ENCODE peak calls at places on chromosomes 3 and 15, in nine cellular contexts. O is GM04504; J is CD4-positive, alpha-beta memory T cell; K is neural progenitor cell; X is GF-D8; H is central memory CD4-positive, alpha-beta T cell; W is WERI-Rb-1; A is GM06990; N is SW 1271. Z is an unnamed sample.

GRCh38 chr15:56243774-56244236 is at the start of gene RFX7:
- DNase-seq in X (no peak), O (peak; percentile 42), H (peak; percentile 81), W (peak; percentile 83), A (peak; percentile 87), J (peak; percentile 82), K (peak; percentile 95), N (peak; percentile 68), Z (peak; percentile 83)

GRCh38 chr3:12194669-12195161 is 36.0 kb upstream of the TIMP4 start:
- DNase-seq in J (no peak), A (peak; percentile 75), X (no peak), W (peak; percentile 20), H (no peak), N (no peak), O (no peak), K (no peak), Z (no peak)

GRCh38 chr3:184262166-184262926 is 993 bp upstream of the CAMK2N2 start:
- DNase-seq in O (no peak), A (no peak), W (peak; percentile 53), X (no peak), N (no peak), J (peak; percentile 23), K (peak; percentile 49), H (peak; percentile 16), Z (peak; percentile 50)

GRCh38 chr3:179451335-179452165 is at the start of gene GNB4:
- DNase-seq in W (peak; percentile 83), K (peak; percentile 91), X (peak; percentile 84), N (peak; percentile 79), H (peak; percentile 24), J (peak; percentile 42), A (peak; percentile 72), O (peak; percentile 62), Z (peak; percentile 80)

GRCh38 chr3:128709506-128710210 is 16.3 kb upstream of the RAB7A start:
- DNase-seq in H (no peak), W (no peak), O (no peak), A (no peak), K (no peak), N (no peak), J (no peak), X (no peak), Z (no peak)

GRCh38 chr15:89221543-89221942 is at the start of gene RLBP1:
- DNase-seq in W (no peak), J (no peak), A (no peak), O (no peak), K (peak; percentile 79), N (no peak), X (no peak), H (no peak), Z (no peak)

GRCh38 chr3:61736506-61736905 is 175.1 kb downstream of the PTPRG start:
- DNase-seq in W (no peak), O (no peak), N (no peak), J (no peak), K (no peak), A (no peak), H (no peak), X (no peak), Z (no peak)

GRCh38 chr15:95247068-95247984 is 1016.0 kb downstream of the MCTP2 start:
- DNase-seq in O (peak; percentile 76), K (no peak), W (no peak), H (no peak), J (no peak), A (no peak), N (peak; percentile 97), X (no peak), Z (no peak)

GRCh38 chr3:53150247-53151085 is 10.5 kb upstream of the PRKCD start:
- DNase-seq in W (no peak), N (no peak), A (no peak), O (peak; percentile 47), X (no peak), H (no peak), J (no peak), K (no peak), Z (peak; percentile 67)

GRCh38 chr3:114499986-114500385 is 206.2 kb downstream of the TIGIT start:
- DNase-seq in K (no peak), W (no peak), N (no peak), O (no peak), H (peak; percentile 51), J (peak; percentile 56), X (no peak), A (no peak), Z (no peak)

GRCh38 chr3:13091898-13092620 is 18.8 kb upstream of the IQSEC1 start:
- DNase-seq in W (peak; percentile 91), A (peak; percentile 62), J (peak; percentile 71), H (peak; percentile 65), X (peak; percentile 24), K (peak; percentile 83), O (peak; percentile 28), N (peak; percentile 68), Z (peak; percentile 90)

GRCh38 chr3:159534496-159534895 is 454.1 kb upstream of the IL12A start:
- DNase-seq in X (no peak), W (no peak), H (no peak), K (no peak), J (no peak), N (no peak), A (no peak), O (no peak), Z (no peak)

GRCh38 chr15:43792761-43793493 is 807 bp downstream of the SERF2 start:
- DNase-seq in A (no peak), W (no peak), X (no peak), J (peak; percentile 24), K (peak; percentile 33), H (peak; percentile 19), O (no peak), N (peak; percentile 4), Z (peak; percentile 54)

GRCh38 chr3:42020681-42021307 is 58.9 kb upstream of the ULK4 start:
- DNase-seq in X (no peak), J (no peak), H (no peak), A (no peak), O (no peak), W (no peak), K (no peak), N (peak; percentile 85), Z (no peak)

GRCh38 chr3:104510091-104510860 is 856.4 kb upstream of the ALCAM start:
- DNase-seq in K (no peak), J (no peak), X (no peak), A (no peak), N (no peak), W (no peak), H (no peak), O (no peak), Z (no peak)

GRCh38 chr3:55482496-55483195 is 4.5 kb downstream of the WNT5A start:
- DNase-seq in X (no peak), N (no peak), K (peak; percentile 60), J (no peak), A (peak; percentile 31), W (peak; percentile 19), O (no peak), H (no peak), Z (no peak)

GRCh38 chr3:193914602-193915001 is 221.3 kb upstream of the HES1 start:
- DNase-seq in A (no peak), W (no peak), J (no peak), X (no peak), N (no peak), O (no peak), K (no peak), H (no peak), Z (no peak)

GRCh38 chr3:171967137-171967783 is 72.1 kb upstream of the FNDC3B start:
- DNase-seq in O (peak; percentile 86), A (peak; percentile 3), W (no peak), J (no peak), N (no peak), X (peak; percentile 92), H (no peak), K (no peak), Z (no peak)

Z was measured in psoas muscle.